ENCODE peak calls at places on chromosomes 7 and 10, in four cellular contexts. M, D, H and A are unnamed samples.

GRCh38 chr7:3955751-3956696 is 655.0 kb downstream of the SDK1 start:
- DNase-seq in H (no peak), M (no peak), D (no peak), A (no peak)

GRCh38 chr10:128963246-128964099 is 503.6 kb upstream of the MGMT start:
- DNase-seq in M (no peak), H (no peak), D (no peak), A (no peak)

GRCh38 chr10:112446055-112446854 is 459 bp downstream of the ZDHHC6 start:
- DNase-seq in H (no peak), D (peak; percentile 24), M (no peak), A (peak; percentile 12)

GRCh38 chr10:27709304-27709703 is 36.3 kb downstream of the MKX start:
- DNase-seq in D (no peak), H (no peak), M (no peak), A (no peak)

GRCh38 chr7:45718464-45719330 is 144.5 kb downstream of the ADCY1 start:
- DNase-seq in H (no peak), D (no peak), M (no peak), A (no peak)

GRCh38 chr10:90920986-90921643 is at the start of gene ANKRD1:
- DNase-seq in M (no peak), D (no peak), H (peak; percentile 58), A (peak; percentile 73)

GRCh38 chr7:130996841-130997231 is 262.8 kb upstream of the KLF14 start:
- DNase-seq in H (no peak), M (no peak), D (peak; percentile 57), A (no peak)

GRCh38 chr7:117665393-117665792 is 185.6 kb downstream of the CFTR start:
- DNase-seq in D (no peak), M (no peak), H (no peak), A (no peak)

GRCh38 chr10:111455776-111456426 is 379.1 kb downstream of the ADRA2A start:
- DNase-seq in M (no peak), D (no peak), H (no peak), A (no peak)

GRCh38 chr10:112801748-112802147 is 148.3 kb upstream of the TCF7L2 start:
- DNase-seq in M (no peak), H (no peak), D (no peak), A (no peak)

GRCh38 chr7:75611557-75612178 is 119.5 kb downstream of the SPDYE5 start:
- DNase-seq in D (peak; percentile 85), H (peak; percentile 86), M (no peak), A (peak; percentile 87)

GRCh38 chr7:17046666-17047065 is 164.9 kb upstream of the AGR3 start:
- DNase-seq in M (no peak), H (no peak), D (peak; percentile 61), A (no peak)

GRCh38 chr7:26190417-26190869 is 10.1 kb downstream of the HNRNPA2B1 start:
- DNase-seq in D (no peak), M (no peak), H (no peak), A (no peak)

GRCh38 chr10:79178614-79179403 is 110.0 kb downstream of the ZMIZ1 start:
- DNase-seq in D (no peak), M (no peak), H (no peak), A (peak; percentile 69)

GRCh38 chr7:117854186-117854585 is 19.1 kb downstream of the CTTNBP2 start:
- DNase-seq in M (no peak), D (no peak), H (no peak), A (no peak)

GRCh38 chr10:64271983-64272382 is 750.8 kb downstream of the REEP3 start:
- DNase-seq in D (no peak), H (no peak), M (no peak), A (no peak)

GRCh38 chr7:130356121-130356759 is 11.6 kb downstream of the CPA5 start:
- DNase-seq in M (no peak), D (peak; percentile 20), H (peak; percentile 31), A (peak; percentile 38)

GRCh38 chr10:132457328-132458070 is 60.5 kb downstream of the PWWP2B start:
- DNase-seq in H (no peak), D (no peak), M (no peak), A (peak; percentile 10)

GRCh38 chr7:135846339-135846738 is 97.7 kb upstream of the FAM180A start:
- DNase-seq in M (no peak), H (no peak), D (no peak), A (no peak)

GRCh38 chr10:132945125-132945893 is 2.9 kb upstream of the CFAP46 start:
- DNase-seq in M (no peak), D (peak; percentile 18), H (no peak), A (no peak)

GRCh38 chr7:28961972-28962371 is 3.8 kb upstream of the TRIL start:
- DNase-seq in M (no peak), H (no peak), D (no peak), A (no peak)

GRCh38 chr7:30503273-30504212 is 1.1 kb downstream of the GGCT start:
- DNase-seq in H (no peak), D (no peak), M (no peak), A (no peak)

GRCh38 chr7:149626972-149627371 is 129.4 kb upstream of the ZNF746 start:
- DNase-seq in H (no peak), D (peak; percentile 27), M (no peak), A (no peak)

GRCh38 chr7:140230862-140231778 is 54.3 kb upstream of the KDM7A start:
- DNase-seq in D (peak; percentile 85), H (peak; percentile 42), M (peak; percentile 25), A (peak; percentile 39)

GRCh38 chr10:31099664-31100063 is 68.0 kb upstream of the ZNF438 start:
- DNase-seq in D (no peak), H (no peak), M (no peak), A (no peak)

GRCh38 chr10:120514035-120514620 is 57.1 kb downstream of the PLPP4 start:
- DNase-seq in H (no peak), D (no peak), M (no peak), A (no peak)

GRCh38 chr10:126969310-126969709 is 64.1 kb downstream of the DOCK1 start:
- DNase-seq in M (no peak), H (no peak), D (no peak), A (no peak)

GRCh38 chr7:44395067-44395466 is 69.7 kb upstream of the CAMK2B start:
- DNase-seq in D (no peak), M (no peak), H (no peak), A (no peak)

GRCh38 chr7:74173074-74173473 is 1.1 kb upstream of the EIF4H start:
- DNase-seq in H (no peak), D (peak; percentile 71), M (no peak), A (no peak)

GRCh38 chr7:108613147-108613948 is 43.7 kb downstream of the DNAJB9 start:
- DNase-seq in D (no peak), M (peak; percentile 30), H (no peak), A (no peak)

GRCh38 chr7:20280475-20281351 is 50.0 kb upstream of the ITGB8 start:
- DNase-seq in H (no peak), M (peak; percentile 4), D (no peak), A (no peak)

GRCh38 chr10:24806262-24806661 is 82.6 kb upstream of the ARHGAP21 start:
- DNase-seq in M (no peak), H (no peak), D (no peak), A (no peak)

GRCh38 chr7:139861794-139862193 is 32.7 kb downstream of the TBXAS1 start:
- DNase-seq in D (no peak), M (no peak), H (no peak), A (no peak)

GRCh38 chr7:65216469-65216868 is 157.2 kb upstream of the ZNF92 start:
- DNase-seq in H (no peak), D (peak; percentile 70), M (peak; percentile 70), A (peak; percentile 32)

GRCh38 chr10:103669243-103669929 is 175.9 kb downstream of the NEURL1 start:
- DNase-seq in D (no peak), M (no peak), H (no peak), A (no peak)

GRCh38 chr10:103669944-103670343 is 176.4 kb downstream of the NEURL1 start:
- DNase-seq in H (no peak), M (no peak), D (no peak), A (no peak)

GRCh38 chr10:103667390-103667789 is 173.9 kb downstream of the NEURL1 start:
- DNase-seq in D (no peak), M (no peak), H (no peak), A (peak; percentile 70)

GRCh38 chr10:103666751-103667150 is 173.2 kb downstream of the NEURL1 start:
- DNase-seq in H (no peak), D (no peak), M (no peak), A (no peak)

DNA sequence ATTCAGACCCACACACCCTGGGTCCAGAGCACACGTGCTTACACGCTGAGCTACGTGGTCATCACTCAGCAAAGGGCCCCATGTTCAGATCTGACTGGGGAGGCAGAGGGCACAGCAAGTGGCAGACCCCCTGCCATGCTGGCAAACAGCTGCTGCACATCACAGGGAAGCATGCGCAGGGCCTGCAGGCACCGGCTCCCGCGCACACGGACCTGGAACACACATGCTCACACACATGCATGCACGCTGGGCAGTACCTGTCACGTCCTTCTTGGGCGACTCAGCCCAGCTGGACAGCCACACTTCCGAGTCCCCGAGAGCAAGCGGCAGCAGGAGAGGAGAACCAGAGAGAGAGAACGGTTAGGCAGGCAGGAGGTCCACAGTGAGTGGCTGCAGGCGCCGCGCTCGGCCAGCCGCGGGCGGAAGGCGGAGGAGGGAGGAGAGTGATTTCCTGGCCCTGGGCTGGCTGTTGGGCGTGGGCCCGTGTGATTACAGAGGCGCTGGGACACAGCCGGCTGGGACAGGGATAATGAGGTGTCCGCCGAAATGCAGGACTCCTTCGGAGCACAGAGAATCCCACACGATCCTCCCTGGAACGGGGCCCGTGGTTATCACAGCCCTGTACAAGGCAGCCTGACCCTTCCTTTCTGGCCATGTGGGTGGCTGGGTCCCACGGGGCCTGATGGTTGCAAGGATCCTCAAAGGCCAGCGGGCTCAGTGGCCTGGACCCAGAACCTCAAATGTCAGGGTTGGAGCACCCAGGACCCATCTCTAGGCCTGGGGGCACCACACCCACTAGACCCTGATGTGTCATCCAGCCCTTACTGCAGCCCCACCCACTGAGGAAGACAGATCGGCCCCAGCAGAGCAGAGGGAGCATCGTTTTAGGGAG is 175.1 kb downstream of the NEURL1 start:
- DNase-seq in H (peak; percentile 82), D (peak; percentile 38), M (no peak), A (peak; percentile 86)
- H3K4me3 ChIP-seq in H (peak overlapping the region; percentile 46), D (peak overlapping the region; percentile 32), M (no peak overlapping the region), A (peak overlapping the region; percentile 42)

GRCh38 chr7:96319444-96319843 is 2.5 kb downstream of the SLC25A13 start:
- DNase-seq in M (no peak), D (no peak), H (no peak), A (no peak)
- H3K4me1 ChIP-seq in M (peaks cover 18% of the 10 kb centered on the region), D (peaks cover 18% of the 10 kb centered on the region), H (peaks cover 77% of the 10 kb centered on the region), A (peaks cover 35% of the 10 kb centered on the region)

GRCh38 chr7:152925412-152926147 is 166.0 kb downstream of the ACTR3B start:
- DNase-seq in H (no peak), M (no peak), D (no peak), A (no peak)
- H3K4me3 ChIP-seq in H (peak overlapping the region; percentile 61), M (no peak overlapping the region), D (peak overlapping the region; percentile 39), A (peak overlapping the region; percentile 38)

GRCh38 chr10:1048732-1049424 is at the start of gene IDI1:
- DNase-seq in H (peak; percentile 97), M (peak; percentile 98), D (peak; percentile 97), A (peak; percentile 97)
- H3K4me1 ChIP-seq in H (peaks cover 78% of the 10 kb centered on the region), M (peaks cover 70% of the 10 kb centered on the region), D (peaks cover 41% of the 10 kb centered on the region), A (peaks cover 72% of the 10 kb centered on the region)

GRCh38 chr7:134669845-134670373 is 23.3 kb downstream of the BPGM start:
- DNase-seq in M (peak; percentile 84), D (peak; percentile 69), H (no peak), A (no peak)
- H3K4me3 ChIP-seq in M (no peak overlapping the region), D (no peak overlapping the region), H (no peak overlapping the region), A (no peak overlapping the region)

GRCh38 chr10:77566228-77566627 is 71.4 kb downstream of the KCNMA1 start:
- DNase-seq in M (no peak), D (no peak), H (no peak), A (no peak)
- H3K4me1 ChIP-seq in M (no peaks in the 10 kb centered on the region), D (no peaks in the 10 kb centered on the region), H (no peaks in the 10 kb centered on the region), A (no peaks in the 10 kb centered on the region)